ENCODE peak calls at places on chromosomes 16 and 17, in seven cellular contexts. N, W, Q, E, X, G and U are unnamed samples.

GRCh38 chr17:42760652-42761581 is at the start of gene RAMP2:
- DNase-seq in G (peak), N (no peak), E (peak), Q (peak), W (peak), X (no peak), U (no peak)

GRCh38 chr17:46929413-46929812 is 6.5 kb downstream of the GOSR2 start:
- DNase-seq in X (no peak), G (peak), E (no peak), W (no peak), N (peak), Q (no peak), U (no peak)

GRCh38 chr17:68197091-68197996 is 50.5 kb upstream of the AMZ2 start:
- DNase-seq in X (no peak), G (no peak), W (peak), Q (no peak), N (no peak), E (peak), U (no peak)

GRCh38 chr17:1179635-1180433 is at the start of gene ABR:
- DNase-seq in N (peak), G (no peak), Q (peak), W (peak), E (peak), X (no peak), U (peak)

GRCh38 chr16:49464877-49465504 is 91.4 kb downstream of the C16orf78 start:
- DNase-seq in N (no peak), E (peak), W (peak), Q (peak), X (no peak), G (no peak), U (no peak)

GRCh38 chr17:31679667-31680066 is 179.4 kb downstream of the COPRS start:
- DNase-seq in E (no peak), N (no peak), G (no peak), W (no peak), Q (no peak), X (no peak), U (no peak)

GRCh38 chr16:52912565-52913173 is 140.0 kb downstream of the CHD9NB start:
- DNase-seq in E (peak), Q (no peak), G (peak), N (peak), W (peak), X (peak), U (peak)

GRCh38 chr17:75250009-75250471 is 11.4 kb downstream of the GGA3 start:
- DNase-seq in E (peak), N (peak), Q (no peak), X (no peak), W (peak), G (no peak), U (peak)

GRCh38 chr16:12609937-12610699 is 193.6 kb downstream of the CPPED1 start:
- DNase-seq in N (no peak), G (no peak), X (no peak), W (no peak), Q (no peak), E (no peak), U (no peak)

GRCh38 chr17:38879878-38880727 is 10.2 kb downstream of the LASP1 start:
- DNase-seq in N (peak), E (no peak), G (no peak), W (no peak), X (no peak), Q (peak), U (peak)

GRCh38 chr16:69865701-69866100 is 85.4 kb upstream of the CLEC18A start:
- DNase-seq in W (no peak), N (peak), Q (no peak), E (no peak), X (no peak), G (no peak), U (no peak)

GRCh38 chr16:86988920-86989715 is 328.1 kb downstream of the C16orf95 start:
- DNase-seq in X (no peak), Q (peak), G (no peak), E (no peak), N (no peak), W (no peak), U (no peak)

GRCh38 chr17:45999900-46000290 is 845 bp downstream of the STH start:
- DNase-seq in W (no peak), N (no peak), E (no peak), G (no peak), Q (no peak), X (no peak), U (no peak)

GRCh38 chr17:64498308-64499203 is 1.7 kb upstream of the POLG2 start:
- DNase-seq in W (no peak), X (no peak), G (no peak), Q (no peak), N (no peak), E (no peak), U (no peak)

GRCh38 chr16:339680-340079 is 12.8 kb downstream of the AXIN1 start:
- DNase-seq in W (no peak), G (no peak), N (no peak), E (no peak), Q (no peak), X (peak), U (no peak)

GRCh38 chr17:40791808-40792436 is 7.8 kb downstream of the KRT28 start:
- DNase-seq in X (no peak), Q (no peak), N (peak), W (no peak), G (no peak), E (no peak), U (peak)

GRCh38 chr17:35605753-35606152 is 18.6 kb downstream of the AP2B1 start:
- DNase-seq in X (no peak), E (no peak), W (no peak), G (no peak), N (no peak), Q (no peak), U (no peak)

GRCh38 chr17:64118452-64118979 is 11.4 kb downstream of the ERN1 start:
- DNase-seq in N (peak), G (no peak), Q (peak), X (peak), E (no peak), W (peak), U (peak)

GRCh38 chr17:33580215-33580614 is 287.1 kb upstream of the ASIC2 start:
- DNase-seq in Q (no peak), E (no peak), G (no peak), N (no peak), X (no peak), W (no peak), U (no peak)

GRCh38 chr16:75455677-75456076 is 8.8 kb downstream of the TMEM170A start:
- DNase-seq in G (no peak), E (no peak), W (no peak), Q (no peak), X (no peak), N (no peak), U (no peak)

GRCh38 chr16:85644093-85644712 is 31.1 kb downstream of the GSE1 start:
- DNase-seq in E (no peak), N (no peak), Q (no peak), X (no peak), G (no peak), W (no peak), U (no peak)

GRCh38 chr17:73430165-73430680 is 118.4 kb upstream of the CDC42EP4 start:
- DNase-seq in N (no peak), Q (no peak), W (no peak), G (no peak), X (peak), E (no peak), U (no peak)

GRCh38 chr16:35862242-35862641 is 2402.8 kb downstream of the TP53TG3F start:
- DNase-seq in N (no peak), X (peak), G (no peak), Q (no peak), W (no peak), E (no peak), U (no peak)

GRCh38 chr16:85428168-85428898 is 184.8 kb upstream of the GSE1 start:
- DNase-seq in X (no peak), N (peak), G (peak), E (peak), W (peak), Q (peak), U (peak)

GRCh38 chr17:83196973-83197880 is 117.8 kb downstream of the METRNL start:
- DNase-seq in X (no peak), G (peak), W (peak), E (no peak), Q (peak), N (peak), U (no peak)

GRCh38 chr17:58001461-58002124 is 5.5 kb downstream of the SRSF1 start:
- DNase-seq in X (no peak), G (no peak), Q (no peak), W (no peak), E (no peak), N (no peak), U (no peak)

GRCh38 chr16:89709716-89710480 is 8.4 kb upstream of the SPATA2L start:
- DNase-seq in N (no peak), G (no peak), X (no peak), E (no peak), Q (no peak), W (no peak), U (no peak)

GRCh38 chr17:64148017-64148631 is 18.2 kb upstream of the ERN1 start:
- DNase-seq in X (no peak), N (peak), E (no peak), Q (no peak), G (peak), W (no peak), U (peak)

GRCh38 chr16:89860747-89861304 is 12.6 kb upstream of the TCF25 start:
- DNase-seq in G (peak), N (peak), E (peak), Q (no peak), X (no peak), W (peak), U (peak)

GRCh38 chr16:74659041-74659440 is 7.6 kb downstream of the RFWD3 start:
- DNase-seq in G (no peak), Q (no peak), X (no peak), E (no peak), W (no peak), N (no peak), U (no peak)

GRCh38 chr17:12730931-12731521 is 58.3 kb upstream of the ARHGAP44 start:
- DNase-seq in G (no peak), X (no peak), Q (peak), W (peak), E (no peak), N (peak), U (peak)

GRCh38 chr16:63720848-63721247 is 1401.0 kb downstream of the CDH11 start:
- DNase-seq in Q (no peak), E (no peak), G (no peak), X (no peak), N (peak), W (no peak), U (no peak)

GRCh38 chr16:67286441-67287235 is 7.3 kb downstream of the PLEKHG4 start:
- DNase-seq in G (no peak), E (no peak), Q (no peak), N (no peak), W (peak), X (no peak), U (no peak)

GRCh38 chr17:16214190-16215001 is 938 bp downstream of the NCOR1 start:
- DNase-seq in X (no peak), Q (no peak), E (peak), G (no peak), W (no peak), N (no peak), U (peak)

GRCh38 chr17:61766520-61766919 is 96.8 kb downstream of the BRIP1 start:
- DNase-seq in N (no peak), E (no peak), G (no peak), X (no peak), Q (no peak), W (no peak), U (peak)

GRCh38 chr16:72355561-72355960 is 183.6 kb upstream of the PMFBP1 start:
- DNase-seq in X (no peak), G (no peak), E (no peak), N (peak), Q (no peak), W (no peak), U (no peak)

GRCh38 chr17:61389670-61390478 is 9.8 kb upstream of the TBX2 start:
- DNase-seq in W (peak), X (no peak), Q (no peak), G (peak), E (peak), N (peak), U (peak)

GRCh38 chr16:87931504-87931903 is 4.8 kb downstream of the CA5A start:
- DNase-seq in E (no peak), X (no peak), Q (no peak), G (peak), W (no peak), N (peak), U (no peak)

GRCh38 chr16:8773537-8773936 is 23.9 kb downstream of the TMEM186 start:
- DNase-seq in E (no peak), X (no peak), Q (no peak), W (no peak), N (no peak), G (no peak), U (no peak)

DNA sequence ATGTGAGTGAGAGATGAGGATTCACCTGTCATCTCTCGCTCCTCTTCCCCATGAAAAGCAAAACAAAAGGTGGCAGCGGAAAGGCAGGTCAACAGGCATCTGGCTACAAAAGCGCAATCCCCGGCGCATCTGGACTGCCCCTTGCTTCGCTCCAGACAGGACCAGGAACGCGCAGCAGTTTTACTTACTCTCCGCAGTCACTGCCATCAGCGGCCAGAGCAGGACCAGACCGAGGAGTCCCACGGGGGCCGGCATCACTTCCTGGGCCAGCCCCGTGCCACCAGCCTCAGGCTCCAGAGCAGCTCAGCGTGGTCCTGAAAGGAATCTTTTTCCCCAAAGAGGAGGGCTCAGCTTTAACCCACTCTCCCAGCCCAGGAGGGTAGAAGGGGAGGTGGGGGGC is 59.8 kb downstream of the LITAF start:
- DNase-seq in Q (no peak), E (no peak), G (peak), W (peak), X (no peak), N (no peak), U (no peak)
- TF ChIP-seq CTCF in Q (no peak), E (no peak), G (no peak), W (no peak), X (no peak), N (no peak), U (no peak)

GRCh38 chr17:49490271-49490670 is 4.8 kb upstream of the NGFR start:
- DNase-seq in G (no peak), X (no peak), Q (no peak), E (no peak), W (no peak), N (no peak), U (no peak)

GRCh38 chr17:49489348-49489747 is 5.7 kb upstream of the NGFR start:
- DNase-seq in N (no peak), X (no peak), Q (no peak), E (no peak), W (no peak), G (no peak), U (no peak)

GRCh38 chr17:49488612-49489011 is 6.5 kb upstream of the NGFR start:
- DNase-seq in W (no peak), G (peak), N (peak), E (no peak), Q (no peak), X (no peak), U (no peak)

GRCh38 chr17:49486012-49486641 is 9.0 kb upstream of the NGFR start:
- DNase-seq in Q (no peak), X (peak), W (no peak), N (no peak), E (no peak), G (no peak), U (no peak)

GRCh38 chr17:49487202-49487601 is 7.9 kb upstream of the NGFR start:
- DNase-seq in X (no peak), N (no peak), Q (no peak), W (no peak), E (no peak), G (no peak), U (no peak)
- TF ChIP-seq CTCF in X (no peak), N (no peak), Q (no peak), W (no peak), E (no peak), G (no peak), U (no peak)

GRCh38 chr17:48500435-48501426 is 30.1 kb downstream of the HOXB1 start:
- DNase-seq in E (no peak), X (no peak), G (no peak), W (no peak), Q (peak), N (peak), U (no peak)
- TF ChIP-seq CTCF in E (no peak), X (no peak), G (no peak), W (peak), Q (no peak), N (no peak), U (no peak)

DNA sequence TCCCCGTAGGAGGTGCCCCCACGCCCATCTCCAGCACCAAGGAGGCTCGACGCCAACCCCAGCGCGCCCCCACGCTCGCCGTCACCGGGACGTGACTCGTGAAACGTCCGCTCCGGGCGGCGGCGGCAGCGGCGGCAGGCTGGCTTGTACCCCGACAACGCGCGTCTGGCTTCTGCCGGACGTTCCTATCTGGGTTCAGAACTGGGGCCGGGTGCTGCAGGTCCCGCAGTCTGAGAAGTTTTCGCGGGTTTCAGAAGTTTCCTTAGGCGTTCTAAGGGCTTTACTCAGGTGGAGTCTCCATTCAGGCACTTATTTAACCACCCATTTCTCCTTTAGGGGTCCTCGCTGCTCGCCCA is 672 bp upstream of the ALKBH5 start:
- DNase-seq in Q (peak), X (no peak), W (peak), E (peak), G (peak), N (peak), U (no peak)
- TF ChIP-seq CTCF in Q (no peak), X (no peak), W (no peak), E (no peak), G (no peak), N (no peak), U (no peak)